ENCODE peak calls at places on chromosomes 7 and 10, in nine cellular contexts. I is ovary, P is right lobe of liver, X is sigmoid colon, M is HCT116, H is upper lobe of left lung, Z is suprapubic skin, S is A549, C is prostate gland. E is an unnamed sample.

GRCh38 chr7:114358911-114359310 is 55.7 kb upstream of the FOXP2 start:
- DNase-seq in X (no peak), H (no peak), S (no peak), Z (no peak), M (no peak), P (no peak), I (no peak), C (no peak), E (no peak)

GRCh38 chr7:69365588-69366241 is 232.6 kb upstream of the AUTS2 start:
- DNase-seq in I (no peak), M (no peak), C (no peak), X (no peak), P (no peak), Z (no peak), H (no peak), S (no peak), E (no peak)

GRCh38 chr7:100629117-100629711 is 12.1 kb downstream of the TFR2 start:
- DNase-seq in S (peak), H (no peak), C (no peak), Z (no peak), P (no peak), I (no peak), M (peak), X (no peak), E (peak)

GRCh38 chr10:62616885-62617635 is 187.5 kb upstream of the ADO start:
- DNase-seq in X (no peak), P (no peak), I (no peak), H (no peak), Z (no peak), C (peak), M (no peak), S (no peak), E (no peak)

GRCh38 chr10:59234814-59235429 is 58.5 kb downstream of the PHYHIPL start:
- DNase-seq in I (no peak), P (no peak), C (peak), Z (no peak), H (no peak), S (no peak), M (peak), X (no peak), E (peak)

GRCh38 chr7:107579881-107580715 is at the start of gene BCAP29:
- DNase-seq in S (peak), M (peak), P (peak), Z (peak), C (peak), I (peak), H (peak), X (peak), E (peak)

GRCh38 chr10:103145860-103146466 is 47.1 kb downstream of the NT5C2 start:
- DNase-seq in Z (peak), H (no peak), S (no peak), C (no peak), M (peak), P (peak), I (peak), X (peak), E (peak)

GRCh38 chr7:122315507-122316466 is 11.2 kb upstream of the FEZF1 start:
- DNase-seq in M (no peak), X (no peak), Z (no peak), I (no peak), C (no peak), H (no peak), S (no peak), P (no peak), E (no peak)

GRCh38 chr10:29784175-29784773 is 149.5 kb upstream of the SVIL start:
- DNase-seq in H (no peak), Z (peak), X (peak), S (peak), P (no peak), M (peak), I (peak), C (peak), E (peak)

GRCh38 chr10:58086763-58087150 is 180.9 kb downstream of the IPMK start:
- DNase-seq in H (no peak), X (no peak), C (no peak), P (no peak), I (no peak), Z (no peak), M (no peak), S (no peak), E (no peak)

GRCh38 chr10:103669944-103670343 is 176.4 kb downstream of the NEURL1 start:
- DNase-seq in H (no peak), P (no peak), X (no peak), M (no peak), Z (no peak), C (no peak), I (no peak), S (no peak), E (no peak)

GRCh38 chr10:4770766-4771553 is 55.0 kb upstream of the AKR1E2 start:
- DNase-seq in S (peak), C (no peak), M (peak), Z (no peak), H (no peak), X (no peak), I (no peak), P (no peak), E (no peak)

GRCh38 chr10:28737096-28737495 is 59.8 kb downstream of the BAMBI start:
- DNase-seq in M (no peak), C (no peak), S (no peak), X (no peak), H (no peak), I (no peak), Z (no peak), P (no peak), E (no peak)

GRCh38 chr10:3954615-3955014 is 169.6 kb upstream of the KLF6 start:
- DNase-seq in Z (no peak), C (no peak), M (no peak), P (no peak), H (no peak), S (no peak), I (peak), X (no peak), E (no peak)

GRCh38 chr7:28355553-28356319 is 56.6 kb upstream of the CREB5 start:
- DNase-seq in H (no peak), P (no peak), Z (no peak), M (no peak), X (no peak), I (no peak), C (no peak), S (no peak), E (no peak)

GRCh38 chr7:9407816-9408215 is 974.4 kb downstream of the NXPH1 start:
- DNase-seq in I (no peak), C (no peak), X (no peak), M (no peak), Z (no peak), H (no peak), S (no peak), P (no peak), E (no peak)

GRCh38 chr7:29987821-29988317 is 1.7 kb downstream of the SCRN1 start:
- DNase-seq in M (peak), I (peak), C (no peak), H (no peak), X (no peak), S (peak), Z (no peak), P (no peak), E (no peak)

GRCh38 chr10:25084447-25084846 is 68.0 kb downstream of the THNSL1 start:
- DNase-seq in H (no peak), M (no peak), S (no peak), Z (no peak), I (no peak), X (no peak), C (no peak), P (no peak), E (no peak)

GRCh38 chr10:122487231-122487765 is 25.9 kb downstream of the HTRA1 start:
- DNase-seq in H (no peak), M (no peak), P (no peak), C (peak), I (no peak), X (peak), S (no peak), Z (no peak), E (peak)

GRCh38 chr7:151829707-151830106 is 47.2 kb downstream of the PRKAG2 start:
- DNase-seq in C (no peak), M (no peak), P (no peak), S (no peak), H (no peak), Z (no peak), I (no peak), X (no peak), E (no peak)

GRCh38 chr7:151682831-151683614 is 163.3 kb upstream of the RHEB start:
- DNase-seq in H (no peak), Z (no peak), X (peak), M (no peak), C (no peak), S (no peak), P (no peak), I (peak), E (no peak)

GRCh38 chr7:158029431-158029938 is 558.1 kb downstream of the PTPRN2 start:
- DNase-seq in S (no peak), X (peak), H (no peak), I (no peak), C (no peak), P (no peak), Z (peak), M (no peak), E (no peak)

GRCh38 chr10:128210215-128211063 is 84.2 kb upstream of the MKI67 start:
- DNase-seq in H (peak), X (peak), Z (no peak), C (peak), I (peak), M (peak), P (peak), S (peak), E (peak)

GRCh38 chr7:141617280-141617679 is 66.1 kb downstream of the AGK start:
- DNase-seq in M (no peak), S (no peak), C (no peak), Z (no peak), P (no peak), I (no peak), H (no peak), X (no peak), E (no peak)

GRCh38 chr10:113515521-113516045 is 37.3 kb upstream of the HABP2 start:
- DNase-seq in Z (no peak), I (no peak), S (no peak), M (no peak), H (no peak), P (no peak), C (no peak), X (no peak), E (no peak)

GRCh38 chr10:90087197-90088007 is 386.0 kb downstream of the KIF20B start:
- DNase-seq in M (peak), Z (no peak), I (no peak), P (no peak), H (no peak), C (no peak), S (no peak), X (no peak), E (no peak)

GRCh38 chr7:111558948-111559347 is 3.3 kb downstream of the IMMP2L start:
- DNase-seq in P (no peak), X (no peak), Z (no peak), I (no peak), C (no peak), S (no peak), H (no peak), M (no peak), E (no peak)

GRCh38 chr7:73701357-73701995 is 18.0 kb downstream of the STX1A start:
- DNase-seq in H (no peak), C (no peak), Z (no peak), P (no peak), S (peak), I (peak), M (peak), X (no peak), E (peak)

GRCh38 chr7:45623740-45624391 is 49.7 kb downstream of the ADCY1 start:
- DNase-seq in I (no peak), P (no peak), S (no peak), M (no peak), C (no peak), X (no peak), Z (no peak), H (no peak), E (no peak)

GRCh38 chr7:90723866-90724265 is 127.7 kb downstream of the CDK14 start:
- DNase-seq in S (no peak), I (no peak), P (no peak), H (no peak), C (no peak), M (no peak), Z (no peak), X (no peak), E (no peak)

GRCh38 chr7:100160067-100160466 is 1.5 kb upstream of the TRAPPC14 start:
- DNase-seq in Z (no peak), M (no peak), S (no peak), H (peak), C (no peak), P (no peak), X (no peak), I (no peak), E (no peak)

GRCh38 chr7:101940830-101941229 is 123.4 kb downstream of the CUX1 start:
- DNase-seq in Z (no peak), S (no peak), M (no peak), H (no peak), I (no peak), P (no peak), X (peak), C (peak), E (peak)

GRCh38 chr7:101943306-101943705 is 125.9 kb downstream of the CUX1 start:
- DNase-seq in I (no peak), S (no peak), C (no peak), Z (no peak), H (no peak), X (peak), M (no peak), P (no peak), E (no peak)

GRCh38 chr7:101942603-101943210 is 125.3 kb downstream of the CUX1 start:
- DNase-seq in S (no peak), C (peak), I (no peak), P (no peak), X (peak), M (no peak), H (no peak), Z (no peak), E (peak)

GRCh38 chr7:101940151-101940550 is 122.7 kb downstream of the CUX1 start:
- DNase-seq in Z (no peak), P (no peak), M (no peak), C (no peak), X (peak), I (no peak), H (no peak), S (no peak), E (no peak)

GRCh38 chr7:101941481-101942383 is 124.3 kb downstream of the CUX1 start:
- DNase-seq in C (peak), S (peak), M (peak), P (no peak), X (peak), I (no peak), Z (no peak), H (no peak), E (peak)
- H3K4me3 ChIP-seq in C (no peak), S (no peak), M (peak), P (no peak), X (no peak), I (no peak), Z (no peak), H (no peak), E (no peak)

DNA sequence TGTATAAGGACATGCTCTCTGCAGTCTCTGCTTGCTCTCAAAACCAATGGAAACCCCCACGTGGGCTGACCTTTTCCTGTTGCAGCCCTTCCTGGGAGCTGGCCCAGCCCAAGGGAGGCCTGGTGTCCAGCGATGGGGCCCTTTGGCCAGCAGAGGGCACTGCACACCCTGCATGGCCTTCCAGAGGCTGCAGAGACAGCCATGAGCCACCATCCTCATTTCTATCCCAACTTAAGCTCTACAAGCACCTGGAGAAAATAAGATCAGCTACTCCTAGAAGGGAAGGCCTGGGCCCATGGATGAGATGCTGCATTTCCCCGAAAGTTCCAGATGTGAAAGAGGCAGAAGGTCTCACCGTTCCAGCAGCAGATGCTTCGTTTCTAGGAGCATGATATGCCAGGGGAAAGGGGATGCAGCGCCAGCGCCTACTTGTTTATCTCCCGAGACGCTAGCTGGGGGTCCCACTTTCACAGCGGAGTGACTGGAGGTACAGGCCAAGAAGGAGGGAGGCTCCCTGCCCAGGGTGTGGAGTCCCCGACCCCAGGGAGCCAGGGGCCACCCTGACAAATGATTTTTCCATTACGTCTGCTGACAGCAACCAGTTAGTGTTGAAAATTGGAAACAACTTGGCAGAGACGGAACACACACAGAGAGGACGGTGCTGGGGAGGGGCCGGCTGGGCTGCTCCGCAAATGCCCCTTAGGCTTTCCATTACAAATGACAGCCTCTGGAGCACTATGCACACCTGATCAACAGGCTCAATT is 106.4 kb downstream of the ZRANB1 start:
- DNase-seq in S (peak), X (peak), P (peak), M (peak), C (peak), Z (peak), H (peak), I (peak), E (peak)
- TF ChIP-seq POLR2A in S (no peak), X (no peak), P (no peak), M (no peak), C (no peak), Z (no peak), H (no peak), I (no peak), E (no peak)

DNA sequence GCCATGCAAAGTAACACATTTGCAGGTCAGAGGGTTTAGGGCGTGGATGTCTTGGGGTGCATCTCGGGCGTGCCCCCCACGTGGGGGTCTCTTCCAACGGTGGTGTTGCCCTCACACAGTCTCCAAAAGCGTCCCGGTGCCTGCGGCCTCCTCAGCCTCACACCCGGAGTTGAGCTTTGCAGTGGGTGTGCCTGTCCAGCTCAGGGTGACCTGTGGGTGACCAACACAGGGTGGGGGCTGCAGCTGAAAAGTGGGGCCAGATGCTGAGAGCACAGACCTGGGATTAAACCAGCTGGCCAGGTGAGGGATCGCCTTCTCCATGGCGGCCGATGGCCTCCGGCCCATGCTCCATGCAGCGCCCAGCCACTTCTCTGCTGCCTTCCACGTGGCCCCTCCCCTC is 63.1 kb downstream of the PWWP2B start:
- DNase-seq in I (peak), P (peak), X (no peak), C (no peak), M (no peak), S (no peak), Z (no peak), H (peak), E (no peak)
- H3K4me3 ChIP-seq in I (no peak), P (no peak), X (no peak), C (no peak), M (no peak), S (no peak), Z (no peak), H (no peak), E (no peak)

GRCh38 chr7:150567168-150567567 is at the start of gene GIMAP4:
- DNase-seq in Z (no peak), H (no peak), P (no peak), M (no peak), S (no peak), C (no peak), X (no peak), I (no peak), E (no peak)
- TF ChIP-seq POLR2A in Z (no peak), H (no peak), P (no peak), M (no peak), S (no peak), C (no peak), X (no peak), I (no peak), E (no peak)